ENCODE peak calls at places on chromosomes 4 and X, in four cellular contexts. L is caudate nucleus, P is fibroblast of lung, E is endodermal cell. I is an unnamed sample.

GRCh38 chr4:61200195-61200990 is at the start of gene ADGRL3:
- DNase-seq in L (peak; percentile 87), P (peak; percentile 50), E (peak; percentile 94), I (no peak)

GRCh38 chr4:794911-795725 is 30.8 kb downstream of the CPLX1 start:
- DNase-seq in L (peak; percentile 41), P (no peak), E (peak; percentile 66), I (no peak)

GRCh38 chrX:1582686-1583437 is 8.5 kb upstream of the AKAP17A start:
- DNase-seq in L (no peak), P (no peak), E (peak; percentile 32), I (no peak)

GRCh38 chr4:153327247-153327646 is 17.2 kb upstream of the MND1 start:
- DNase-seq in L (no peak), P (no peak), E (no peak), I (no peak)

GRCh38 chrX:6498324-6498723 is 36.6 kb downstream of the VCX3A start:
- DNase-seq in L (no peak), P (no peak), E (no peak), I (no peak)

GRCh38 chr4:186693159-186693815 is 30.4 kb downstream of the FAT1 start:
- DNase-seq in L (no peak), P (peak; percentile 86), E (no peak), I (no peak)

GRCh38 chrX:124506031-124506430 is 159.7 kb downstream of the SH2D1A start:
- DNase-seq in L (no peak), P (no peak), E (no peak), I (no peak)

GRCh38 chr4:73066928-73067327 is 2.6 kb downstream of the COX18 start:
- DNase-seq in L (no peak), P (no peak), E (no peak), I (no peak)

GRCh38 chr4:120857312-120857711 is 65.2 kb downstream of the PRDM5 start:
- DNase-seq in L (no peak), P (peak; percentile 40), E (no peak), I (no peak)

GRCh38 chr4:836781-837301 is 10.9 kb upstream of the CPLX1 start:
- DNase-seq in L (no peak), P (no peak), E (no peak), I (no peak)

GRCh38 chr4:156497486-156497885 is 474.1 kb downstream of the PDGFC start:
- DNase-seq in L (no peak), P (no peak), E (no peak), I (no peak)

GRCh38 chr4:41506071-41506470 is 31.9 kb upstream of the LIMCH1 start:
- DNase-seq in L (no peak), P (peak; percentile 46), E (no peak), I (no peak)

GRCh38 chr4:1208970-1209704 is 36.8 kb upstream of the SPON2 start:
- DNase-seq in L (no peak), P (peak; percentile 51), E (no peak), I (no peak)

GRCh38 chr4:1503583-1504471 is 97.6 kb upstream of the NKX1-1 start:
- DNase-seq in L (no peak), P (no peak), E (peak; percentile 38), I (no peak)

GRCh38 chr4:47415719-47416118 is 47.8 kb downstream of the COMMD8 start:
- DNase-seq in L (no peak), P (no peak), E (no peak), I (no peak)

GRCh38 chr4:32025840-32026459 is 1305.8 kb downstream of the PCDH7 start:
- DNase-seq in L (no peak), P (peak; percentile 3), E (peak; percentile 57), I (peak; percentile 43)

GRCh38 chr4:153114771-153115321 is 89.4 kb upstream of the TRIM2 start:
- DNase-seq in L (no peak), P (peak; percentile 72), E (no peak), I (peak; percentile 59)

GRCh38 chrX:73206366-73206765 is 8.3 kb downstream of the NAP1L2 start:
- DNase-seq in L (no peak), P (no peak), E (no peak), I (no peak)

GRCh38 chrX:120790118-120790517 is 85.5 kb downstream of the CT47B1 start:
- DNase-seq in L (peak; percentile 5), P (peak; percentile 82), E (no peak), I (no peak)

GRCh38 chrX:2931612-2932011 is 2.5 kb upstream of the ARSD start:
- DNase-seq in L (no peak), P (no peak), E (peak; percentile 91), I (no peak)

GRCh38 chrX:151753313-151754041 is 18.9 kb downstream of the CNGA2 start:
- DNase-seq in L (peak; percentile 11), P (peak; percentile 17), E (peak; percentile 83), I (no peak)

GRCh38 chr4:21512351-21512750 is 436.2 kb downstream of the KCNIP4 start:
- DNase-seq in L (no peak), P (peak; percentile 69), E (no peak), I (no peak)

GRCh38 chr4:169956441-169956840 is 69.8 kb downstream of the MFAP3L start:
- DNase-seq in L (no peak), P (no peak), E (no peak), I (no peak)

GRCh38 chrX:2243913-2244460 is 256.8 kb downstream of the DHRSX start:
- DNase-seq in L (no peak), P (peak; percentile 47), E (no peak), I (no peak)

GRCh38 chrX:27598312-27598711 is 8.2 kb downstream of the DCAF8L2 start:
- DNase-seq in L (no peak), P (no peak), E (peak; percentile 51), I (no peak)

GRCh38 chrX:121244511-121244910 is 197.1 kb downstream of the GLUD2 start:
- DNase-seq in L (no peak), P (no peak), E (no peak), I (no peak)

GRCh38 chr4:177313263-177313662 is 3.6 kb downstream of the NEIL3 start:
- DNase-seq in L (no peak), P (peak; percentile 53), E (no peak), I (no peak)

GRCh38 chr4:140078366-140078765 is 75.6 kb downstream of the MAML3 start:
- DNase-seq in L (no peak), P (no peak), E (peak; percentile 86), I (no peak)

GRCh38 chr4:117324851-117325491 is 239.6 kb upstream of the TRAM1L1 start:
- DNase-seq in L (no peak), P (peak; percentile 69), E (no peak), I (peak; percentile 86)

GRCh38 chrX:81195712-81196111 is 6.0 kb downstream of the HMGN5 start:
- DNase-seq in L (no peak), P (peak; percentile 63), E (peak; percentile 84), I (no peak)

GRCh38 chrX:25156323-25156722 is 140.6 kb upstream of the ARX start:
- DNase-seq in L (no peak), P (no peak), E (no peak), I (no peak)

GRCh38 chrX:1215123-1215823 is 2.8 kb upstream of the CRLF2 start:
- DNase-seq in L (no peak), P (no peak), E (no peak), I (no peak)

GRCh38 chr4:114265342-114265741 is 285.9 kb upstream of the ARSJ start:
- DNase-seq in L (no peak), P (no peak), E (no peak), I (no peak)

GRCh38 chr4:83010111-83010521 is 507 bp downstream of the LIN54 start:
- DNase-seq in L (no peak), P (peak; percentile 39), E (no peak), I (no peak)

GRCh38 chr4:125314676-125315570 is at the start of gene FAT4:
- DNase-seq in L (peak; percentile 83), P (peak; percentile 99), E (peak; percentile 98), I (peak; percentile 67)

GRCh38 chr4:125313497-125313896 is 1.3 kb upstream of the FAT4 start:
- DNase-seq in L (no peak), P (peak; percentile 95), E (peak; percentile 76), I (no peak)

GRCh38 chr4:125315571-125316390 is 1.0 kb downstream of the FAT4 start:
- DNase-seq in L (no peak), P (peak; percentile 61), E (peak; percentile 85), I (no peak)

GRCh38 chr4:125316391-125316780 is 1.6 kb downstream of the FAT4 start:
- DNase-seq in L (no peak), P (no peak), E (peak; percentile 78), I (no peak)

GRCh38 chr4:125313989-125314602 is 659 bp upstream of the FAT4 start:
- DNase-seq in L (no peak), P (no peak), E (peak; percentile 70), I (no peak)
- H3K27ac ChIP-seq in L (peak overlapping the region; percentile 90), P (no peak overlapping the region), E (peak overlapping the region; percentile 90), I (no peak overlapping the region)

DNA sequence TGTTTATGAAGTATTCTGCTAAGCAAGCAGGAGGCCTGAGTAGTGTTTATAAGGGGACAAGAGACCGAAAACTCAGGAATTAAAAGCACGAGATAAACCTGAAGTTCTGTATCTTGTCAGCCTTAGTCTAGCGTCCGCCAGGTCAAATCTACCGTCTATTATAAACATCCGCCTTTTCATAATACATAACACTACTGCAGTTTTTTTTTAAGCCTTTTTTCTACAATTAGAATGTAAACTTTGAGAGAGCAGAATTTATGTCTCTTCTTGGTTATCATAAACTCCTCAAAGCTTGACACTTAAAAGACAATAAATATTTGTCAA is 117.3 kb downstream of the CHRNA9 start:
- DNase-seq in L (no peak), P (no peak), E (no peak), I (no peak)
- H3K27ac ChIP-seq in L (no peak overlapping the region), P (no peak overlapping the region), E (no peak overlapping the region), I (peak overlapping the region; percentile 17)

GRCh38 chrX:49187526-49187925 is 1.4 kb upstream of the PRICKLE3 start:
- DNase-seq in L (no peak), P (no peak), E (no peak), I (no peak)
- H3K27ac ChIP-seq in L (no peak overlapping the region), P (no peak overlapping the region), E (no peak overlapping the region), I (peak overlapping the region; percentile 80)

DNA sequence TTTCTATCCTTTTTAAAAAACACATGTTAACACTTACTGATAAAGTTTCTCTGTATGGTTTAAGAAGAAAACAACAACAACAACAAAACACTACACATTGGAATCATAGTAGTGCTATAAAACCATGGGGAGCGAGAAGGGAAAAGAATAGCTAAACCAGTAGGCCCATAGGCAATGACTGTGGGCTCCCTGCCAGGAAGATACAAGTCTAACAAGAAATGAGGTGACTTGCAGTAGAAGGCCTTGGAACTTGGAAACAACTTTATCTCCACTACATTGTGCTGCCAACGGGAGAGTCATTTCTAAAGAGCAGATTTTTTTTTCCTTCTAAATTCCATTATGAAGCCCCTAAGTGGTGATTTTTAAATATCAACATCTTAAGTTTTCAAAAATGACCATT is 78.0 kb downstream of the GPC4 start:
- DNase-seq in L (no peak), P (no peak), E (no peak), I (peak; percentile 3)
- H3K27ac ChIP-seq in L (no peak overlapping the region), P (no peak overlapping the region), E (no peak overlapping the region), I (no peak overlapping the region)

I was measured in epithelial cell of prostate.